ENCODE peak calls at places on chromosome 11, in five cellular contexts. One of them, this sample, is unnamed.

GRCh38 chr11:34810107-34810562 is 106.0 kb downstream of the APIP start:
- DNase-seq in H1: no peak
- DNase-seq in HepG2: no peak
- DNase-seq in K562: no peak
- DNase-seq in GM12878: no peak
- DNase-seq in this sample: no peak

GRCh38 chr11:105000797-105001196 is 22.2 kb downstream of the CASP5 start:
- DNase-seq in H1: peak; percentile 76
- DNase-seq in HepG2: no peak
- DNase-seq in K562: peak; percentile 23
- DNase-seq in GM12878: peak; percentile 24
- DNase-seq in this sample: peak; percentile 1

GRCh38 chr11:123100378-123101085 is 38.6 kb upstream of the HSPA8 start:
- DNase-seq in H1: no peak
- DNase-seq in HepG2: no peak
- DNase-seq in K562: no peak
- DNase-seq in GM12878: no peak
- DNase-seq in this sample: no peak

GRCh38 chr11:116732740-116733385 is 39.9 kb downstream of the BUD13 start:
- DNase-seq in H1: peak; percentile 87
- DNase-seq in HepG2: peak; percentile 43
- DNase-seq in K562: peak; percentile 93
- DNase-seq in GM12878: peak; percentile 20
- DNase-seq in this sample: peak; percentile 67

GRCh38 chr11:93196816-93197382 is 892 bp downstream of the SLC36A4 start:
- DNase-seq in H1: no peak
- DNase-seq in HepG2: no peak
- DNase-seq in K562: peak; percentile 10
- DNase-seq in GM12878: no peak
- DNase-seq in this sample: no peak

GRCh38 chr11:116073854-116074837 is 569.9 kb upstream of the CADM1 start:
- DNase-seq in H1: no peak
- DNase-seq in HepG2: no peak
- DNase-seq in K562: no peak
- DNase-seq in GM12878: peak; percentile 82
- DNase-seq in this sample: no peak

GRCh38 chr11:126585388-126586302 is 230.2 kb downstream of the ST3GAL4 start:
- DNase-seq in H1: no peak
- DNase-seq in HepG2: no peak
- DNase-seq in K562: no peak
- DNase-seq in GM12878: no peak
- DNase-seq in this sample: peak; percentile 65

GRCh38 chr11:17478064-17478463 is 1.4 kb upstream of the ABCC8 start:
- DNase-seq in H1: no peak
- DNase-seq in HepG2: no peak
- DNase-seq in K562: no peak
- DNase-seq in GM12878: no peak
- DNase-seq in this sample: no peak

GRCh38 chr11:122817121-122817520 is 21.2 kb upstream of the CRTAM start:
- DNase-seq in H1: no peak
- DNase-seq in HepG2: no peak
- DNase-seq in K562: no peak
- DNase-seq in GM12878: no peak
- DNase-seq in this sample: no peak

DNA sequence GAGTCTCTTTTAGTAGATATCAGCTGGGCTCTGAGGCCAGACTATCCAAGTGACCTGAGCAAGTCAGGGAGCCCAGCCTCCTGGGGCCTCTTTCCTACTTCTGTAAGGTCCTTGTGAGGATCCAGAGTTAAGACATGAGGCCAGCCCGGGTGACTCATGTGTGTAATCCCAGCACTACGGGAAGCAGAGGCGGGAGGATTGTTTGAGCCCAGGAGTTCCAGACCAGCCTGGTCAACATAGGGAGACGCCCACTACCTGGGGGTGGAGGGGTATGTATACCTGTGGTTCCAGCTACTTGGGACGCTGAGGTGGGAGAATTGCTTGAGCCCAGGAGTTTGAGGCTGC is 36.9 kb upstream of the POLA2 start:
- DNase-seq in H1: no peak
- DNase-seq in HepG2: no peak
- DNase-seq in K562: peak; percentile 40
- DNase-seq in GM12878: no peak
- DNase-seq in this sample: peak; percentile 50
- TF ChIP-seq RFX5 in H1: no peak
- TF ChIP-seq RFX5 in HepG2: no peak
- TF ChIP-seq RFX5 in K562: no peak
- TF ChIP-seq RFX5 in GM12878: no peak
- TF ChIP-seq RFX5 in this sample: no peak

GRCh38 chr11:86627776-86628455 is 44.5 kb downstream of the ME3 start:
- DNase-seq in H1: no peak
- DNase-seq in HepG2: no peak
- DNase-seq in K562: no peak
- DNase-seq in GM12878: no peak
- DNase-seq in this sample: no peak
- TF ChIP-seq KDM1A in H1: no peak
- TF ChIP-seq KDM1A in HepG2: no peak
- TF ChIP-seq KDM1A in K562: no peak
- TF ChIP-seq KDM1A in GM12878: no peak
- TF ChIP-seq KDM1A in this sample: no peak

DNA sequence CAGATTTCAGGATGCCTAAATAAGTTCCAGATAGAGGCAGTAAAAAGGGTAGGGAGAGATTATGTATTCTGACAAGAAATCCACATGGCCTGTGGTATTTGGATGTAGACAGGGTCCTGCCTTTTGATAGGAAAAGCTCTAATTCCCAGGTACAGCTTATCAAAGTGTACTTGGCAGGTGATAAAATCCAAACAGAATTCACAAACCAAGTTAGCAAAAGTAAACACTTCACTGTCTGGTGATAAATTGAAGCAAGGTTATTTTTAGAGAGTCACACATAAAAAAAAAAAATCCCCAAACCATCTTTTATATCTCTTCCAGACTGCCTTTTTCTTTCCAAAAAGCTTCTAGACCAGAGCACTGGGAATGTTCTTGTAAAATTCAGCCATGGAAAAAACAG is 5.7 kb downstream of the CBLIF start:
- DNase-seq in H1: no peak
- DNase-seq in HepG2: no peak
- DNase-seq in K562: no peak
- DNase-seq in GM12878: no peak
- DNase-seq in this sample: no peak
- TF ChIP-seq RFX5 in H1: no peak
- TF ChIP-seq RFX5 in HepG2: no peak
- TF ChIP-seq RFX5 in K562: no peak
- TF ChIP-seq RFX5 in GM12878: no peak
- TF ChIP-seq RFX5 in this sample: no peak

DNA sequence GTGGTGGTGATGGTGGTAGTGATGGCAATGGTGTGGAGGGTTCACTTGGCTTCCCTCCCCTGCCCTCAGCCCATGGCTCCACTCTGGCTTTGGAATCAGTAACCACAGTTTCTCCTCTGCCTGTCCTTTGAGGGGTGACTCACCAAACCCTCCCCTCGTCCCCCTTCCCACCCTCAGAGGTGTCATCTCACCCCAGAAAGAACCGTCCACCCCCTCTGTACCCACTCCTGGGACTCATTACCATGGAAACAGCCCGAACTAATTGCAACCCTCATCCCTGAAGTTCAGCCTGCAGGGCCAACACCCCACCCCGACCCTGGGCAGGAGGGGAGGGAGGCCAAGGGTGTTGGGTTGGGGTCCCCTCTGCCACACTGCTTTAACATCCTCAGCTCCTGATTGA is 26.6 kb downstream of the PHLDB1 start:
- DNase-seq in H1: no peak
- DNase-seq in HepG2: no peak
- DNase-seq in K562: peak; percentile 25
- DNase-seq in GM12878: no peak
- DNase-seq in this sample: no peak
- TF ChIP-seq KDM1A in H1: no peak
- TF ChIP-seq KDM1A in HepG2: no peak
- TF ChIP-seq KDM1A in K562: no peak
- TF ChIP-seq KDM1A in GM12878: no peak
- TF ChIP-seq KDM1A in this sample: no peak

GRCh38 chr11:90321018-90321417 is 98.2 kb upstream of the CHORDC1 start:
- DNase-seq in H1: no peak
- DNase-seq in HepG2: no peak
- DNase-seq in K562: no peak
- DNase-seq in GM12878: no peak
- DNase-seq in this sample: no peak

GRCh38 chr11:90329043-90329442 is 106.2 kb upstream of the CHORDC1 start:
- DNase-seq in H1: no peak
- DNase-seq in HepG2: no peak
- DNase-seq in K562: no peak
- DNase-seq in GM12878: no peak
- DNase-seq in this sample: no peak

GRCh38 chr11:90330632-90331031 is 107.8 kb upstream of the CHORDC1 start:
- DNase-seq in H1: no peak
- DNase-seq in HepG2: no peak
- DNase-seq in K562: no peak
- DNase-seq in GM12878: no peak
- DNase-seq in this sample: no peak

GRCh38 chr11:90323289-90323688 is 100.4 kb upstream of the CHORDC1 start:
- DNase-seq in H1: no peak
- DNase-seq in HepG2: no peak
- DNase-seq in K562: no peak
- DNase-seq in GM12878: no peak
- DNase-seq in this sample: no peak

DNA sequence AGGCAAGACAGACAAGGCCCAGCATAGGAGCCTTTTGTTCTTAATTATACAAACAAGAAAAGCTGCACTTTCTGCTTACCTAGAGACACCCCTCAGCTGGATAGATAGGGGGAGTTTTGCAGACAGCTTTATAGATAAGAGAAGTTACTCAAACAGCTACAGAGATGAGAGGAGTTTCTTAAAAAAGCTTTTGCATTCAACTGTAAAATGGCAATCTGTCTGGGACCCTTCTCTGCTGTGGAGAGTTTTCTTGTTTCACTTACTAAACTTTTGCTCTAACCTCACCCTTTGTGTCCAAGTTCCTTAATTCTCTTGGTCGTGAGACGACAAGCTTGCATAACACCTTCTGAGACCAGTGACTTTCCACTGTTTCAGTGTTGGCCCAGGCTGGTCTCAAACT is 103.8 kb upstream of the CHORDC1 start:
- DNase-seq in H1: no peak
- DNase-seq in HepG2: no peak
- DNase-seq in K562: no peak
- DNase-seq in GM12878: no peak
- DNase-seq in this sample: no peak
- TF ChIP-seq RFX5 in H1: no peak
- TF ChIP-seq RFX5 in HepG2: no peak
- TF ChIP-seq RFX5 in K562: no peak
- TF ChIP-seq RFX5 in GM12878: no peak
- TF ChIP-seq RFX5 in this sample: no peak

DNA sequence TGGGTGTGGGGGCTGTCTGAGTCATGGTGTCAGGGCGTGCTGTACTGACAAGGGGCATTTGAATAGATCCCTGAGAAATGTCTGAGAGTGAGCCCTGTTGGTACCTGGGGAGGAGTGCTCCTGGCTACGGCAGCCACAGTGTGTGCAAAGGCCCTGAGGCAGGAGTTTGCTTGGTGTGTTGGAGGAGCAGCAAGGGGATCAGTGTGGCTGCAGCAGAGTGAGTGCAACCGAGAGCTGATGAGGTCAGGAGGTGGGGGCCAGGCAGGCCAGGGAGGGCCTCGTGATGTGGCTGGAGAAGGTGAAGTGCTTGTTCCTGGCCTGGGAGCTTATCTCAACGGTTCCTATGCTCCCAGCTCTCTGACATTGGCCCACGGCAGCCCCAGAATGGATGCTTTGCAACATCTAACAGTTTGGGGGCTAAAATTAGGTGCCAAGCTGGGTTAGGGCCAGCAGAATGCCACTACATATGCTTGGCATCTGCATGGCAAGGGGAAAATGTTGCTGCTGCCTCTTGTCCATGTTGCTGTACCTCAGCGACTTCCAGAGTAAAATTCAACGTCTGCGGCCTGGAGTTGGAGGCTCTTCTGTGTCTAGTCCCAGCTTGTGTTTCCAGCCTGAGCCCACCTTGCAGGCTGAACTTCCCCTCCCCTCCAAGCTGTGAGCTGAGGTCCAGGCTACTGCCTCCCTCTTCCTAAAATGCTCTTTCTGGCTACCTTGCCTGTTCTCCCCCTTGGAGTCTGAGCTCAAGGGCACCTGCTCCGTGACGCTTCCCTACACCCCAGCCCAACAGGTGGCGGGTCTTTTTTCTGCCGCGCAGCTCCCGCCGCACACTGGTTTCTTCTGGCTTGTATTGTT is 48.2 kb upstream of the MYEOV start:
- DNase-seq in H1: no peak
- DNase-seq in HepG2: no peak
- DNase-seq in K562: no peak
- DNase-seq in GM12878: no peak
- DNase-seq in this sample: no peak
- TF ChIP-seq KDM1A in H1: no peak
- TF ChIP-seq KDM1A in HepG2: no peak
- TF ChIP-seq KDM1A in K562: no peak
- TF ChIP-seq KDM1A in GM12878: no peak
- TF ChIP-seq KDM1A in this sample: no peak

GRCh38 chr11:56849852-56850251 is 101.4 kb upstream of the OR9G4 start:
- DNase-seq in H1: no peak
- DNase-seq in HepG2: no peak
- DNase-seq in K562: no peak
- DNase-seq in GM12878: no peak
- DNase-seq in this sample: no peak
- TF ChIP-seq RFX5 in H1: no peak
- TF ChIP-seq RFX5 in HepG2: no peak
- TF ChIP-seq RFX5 in K562: no peak
- TF ChIP-seq RFX5 in GM12878: no peak
- TF ChIP-seq RFX5 in this sample: no peak